ENCODE peak calls at places on chromosome 16, in eight cellular contexts. One of them, this sample, is unnamed.

GRCh38 chr16:19767497-19767896 is 49.4 kb downstream of the IQCK start:
- DNase-seq in dorsolateral prefrontal cortex: no peak
- DNase-seq in fibroblast of lung: no peak
- DNase-seq in foreskin fibroblast: no peak
- DNase-seq in lung: no peak
- DNase-seq in heart right ventricle: no peak
- DNase-seq in BJ: no peak
- DNase-seq in left ventricle myocardium inferior: no peak
- DNase-seq in this sample: no peak

GRCh38 chr16:11084484-11085024 is 140.2 kb downstream of the CLEC16A start:
- DNase-seq in dorsolateral prefrontal cortex: no peak
- DNase-seq in fibroblast of lung: peak
- DNase-seq in foreskin fibroblast: peak
- DNase-seq in lung: no peak
- DNase-seq in heart right ventricle: no peak
- DNase-seq in BJ: no peak
- DNase-seq in left ventricle myocardium inferior: no peak
- DNase-seq in this sample: no peak

GRCh38 chr16:85514295-85514600 is 98.9 kb upstream of the GSE1 start:
- DNase-seq in dorsolateral prefrontal cortex: no peak
- DNase-seq in fibroblast of lung: no peak
- DNase-seq in foreskin fibroblast: no peak
- DNase-seq in lung: no peak
- DNase-seq in heart right ventricle: peak
- DNase-seq in BJ: no peak
- DNase-seq in left ventricle myocardium inferior: peak
- DNase-seq in this sample: no peak

GRCh38 chr16:52383640-52384292 is 163.2 kb downstream of the TOX3 start:
- DNase-seq in dorsolateral prefrontal cortex: no peak
- DNase-seq in fibroblast of lung: peak
- DNase-seq in foreskin fibroblast: no peak
- DNase-seq in lung: no peak
- DNase-seq in heart right ventricle: no peak
- DNase-seq in BJ: no peak
- DNase-seq in left ventricle myocardium inferior: no peak
- DNase-seq in this sample: no peak

GRCh38 chr16:70526403-70526802 is 2.8 kb downstream of the SF3B3 start:
- DNase-seq in dorsolateral prefrontal cortex: no peak
- DNase-seq in fibroblast of lung: no peak
- DNase-seq in foreskin fibroblast: peak
- DNase-seq in lung: no peak
- DNase-seq in heart right ventricle: no peak
- DNase-seq in BJ: no peak
- DNase-seq in left ventricle myocardium inferior: no peak
- DNase-seq in this sample: no peak

GRCh38 chr16:24875466-24875865 is 29.7 kb downstream of the SLC5A11 start:
- DNase-seq in dorsolateral prefrontal cortex: no peak
- DNase-seq in fibroblast of lung: no peak
- DNase-seq in foreskin fibroblast: no peak
- DNase-seq in lung: no peak
- DNase-seq in heart right ventricle: no peak
- DNase-seq in BJ: no peak
- DNase-seq in left ventricle myocardium inferior: no peak
- DNase-seq in this sample: no peak

GRCh38 chr16:7431723-7432122 is 99.1 kb downstream of the RBFOX1 start:
- DNase-seq in dorsolateral prefrontal cortex: no peak
- DNase-seq in fibroblast of lung: no peak
- DNase-seq in foreskin fibroblast: no peak
- DNase-seq in lung: no peak
- DNase-seq in heart right ventricle: no peak
- DNase-seq in BJ: no peak
- DNase-seq in left ventricle myocardium inferior: no peak
- DNase-seq in this sample: no peak

GRCh38 chr16:77732241-77732946 is 10.1 kb downstream of the NUDT7 start:
- DNase-seq in dorsolateral prefrontal cortex: no peak
- DNase-seq in fibroblast of lung: peak
- DNase-seq in foreskin fibroblast: peak
- DNase-seq in lung: no peak
- DNase-seq in heart right ventricle: no peak
- DNase-seq in BJ: no peak
- DNase-seq in left ventricle myocardium inferior: no peak
- DNase-seq in this sample: peak

DNA sequence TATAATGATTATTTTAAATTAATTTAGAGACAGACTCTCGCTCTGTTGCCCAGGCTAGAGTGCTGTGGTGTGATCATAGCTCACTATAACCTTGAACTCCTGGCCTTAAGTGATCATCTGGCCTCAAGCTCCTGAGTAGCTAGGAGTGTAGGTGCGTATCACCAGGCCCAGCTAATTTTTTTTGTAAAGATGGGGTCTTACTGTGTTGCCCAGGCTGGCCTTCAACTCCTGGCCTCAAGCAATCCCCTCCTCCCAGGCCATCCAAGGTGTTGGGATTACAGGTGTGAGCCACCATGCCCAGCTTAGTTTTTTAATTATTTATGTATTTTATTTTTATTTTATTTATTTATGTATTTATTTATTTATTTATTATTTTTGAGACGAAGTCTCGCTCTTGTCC is 17.9 kb downstream of the CTCF start:
- DNase-seq in dorsolateral prefrontal cortex: no peak
- DNase-seq in fibroblast of lung: no peak
- DNase-seq in foreskin fibroblast: no peak
- DNase-seq in lung: no peak
- DNase-seq in heart right ventricle: no peak
- DNase-seq in BJ: no peak
- DNase-seq in left ventricle myocardium inferior: no peak
- DNase-seq in this sample: no peak
- H3K4me3 ChIP-seq in dorsolateral prefrontal cortex: no peak
- H3K4me3 ChIP-seq in fibroblast of lung: no peak
- H3K4me3 ChIP-seq in foreskin fibroblast: no peak
- H3K4me3 ChIP-seq in lung: no peak
- H3K4me3 ChIP-seq in heart right ventricle: no peak
- H3K4me3 ChIP-seq in BJ: no peak
- H3K4me3 ChIP-seq in left ventricle myocardium inferior: no peak
- H3K4me3 ChIP-seq in this sample: no peak

GRCh38 chr16:12090162-12090552 is 113.6 kb downstream of the SNX29 start:
- DNase-seq in dorsolateral prefrontal cortex: no peak
- DNase-seq in fibroblast of lung: no peak
- DNase-seq in foreskin fibroblast: no peak
- DNase-seq in lung: no peak
- DNase-seq in heart right ventricle: no peak
- DNase-seq in BJ: no peak
- DNase-seq in left ventricle myocardium inferior: no peak
- DNase-seq in this sample: no peak
- H3K4me3 ChIP-seq in dorsolateral prefrontal cortex: peak
- H3K4me3 ChIP-seq in fibroblast of lung: no peak
- H3K4me3 ChIP-seq in foreskin fibroblast: no peak
- H3K4me3 ChIP-seq in lung: no peak
- H3K4me3 ChIP-seq in heart right ventricle: peak
- H3K4me3 ChIP-seq in BJ: no peak
- H3K4me3 ChIP-seq in left ventricle myocardium inferior: peak
- H3K4me3 ChIP-seq in this sample: peak

DNA sequence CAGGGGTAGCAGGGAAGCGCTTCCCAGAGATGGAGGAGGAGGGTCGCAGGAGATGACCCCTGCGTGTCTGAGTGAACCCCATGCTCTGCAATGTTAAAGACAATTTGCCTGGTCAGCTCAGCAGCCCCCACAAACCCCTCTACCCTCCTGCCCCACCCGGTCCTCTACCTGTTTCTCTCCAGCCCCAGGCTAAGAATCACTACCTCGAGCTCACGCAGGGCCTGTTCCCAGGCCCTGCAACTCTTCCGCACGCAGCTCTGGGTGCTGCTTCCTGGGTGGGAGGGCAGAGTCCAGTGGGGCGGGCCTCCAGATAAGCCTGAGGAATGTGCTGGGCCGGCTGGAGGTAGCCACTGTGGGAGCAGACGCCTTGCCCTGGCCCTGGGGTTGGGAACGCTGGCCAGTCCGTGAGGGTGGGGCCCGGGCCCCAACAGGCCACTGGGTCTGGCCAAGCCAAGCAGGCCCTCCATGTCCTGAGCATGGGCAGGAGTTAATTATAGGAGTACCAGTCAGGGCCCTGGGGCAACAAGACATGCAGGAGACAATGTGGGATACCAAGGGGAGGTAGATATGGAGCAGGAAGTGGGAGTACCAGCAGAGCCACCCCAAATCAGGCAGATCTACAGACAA is 6.1 kb downstream of the DOK4 start:
- DNase-seq in dorsolateral prefrontal cortex: no peak
- DNase-seq in fibroblast of lung: peak
- DNase-seq in foreskin fibroblast: peak
- DNase-seq in lung: peak
- DNase-seq in heart right ventricle: no peak
- DNase-seq in BJ: no peak
- DNase-seq in left ventricle myocardium inferior: peak
- DNase-seq in this sample: no peak
- H3K4me3 ChIP-seq in dorsolateral prefrontal cortex: peak
- H3K4me3 ChIP-seq in fibroblast of lung: peak
- H3K4me3 ChIP-seq in foreskin fibroblast: peak
- H3K4me3 ChIP-seq in lung: no peak
- H3K4me3 ChIP-seq in heart right ventricle: peak
- H3K4me3 ChIP-seq in BJ: peak
- H3K4me3 ChIP-seq in left ventricle myocardium inferior: peak
- H3K4me3 ChIP-seq in this sample: no peak

GRCh38 chr16:50774960-50775359 is 33.1 kb downstream of the CYLD start:
- DNase-seq in dorsolateral prefrontal cortex: no peak
- DNase-seq in fibroblast of lung: no peak
- DNase-seq in foreskin fibroblast: no peak
- DNase-seq in lung: no peak
- DNase-seq in heart right ventricle: no peak
- DNase-seq in BJ: no peak
- DNase-seq in left ventricle myocardium inferior: no peak
- DNase-seq in this sample: no peak
- H3K4me3 ChIP-seq in dorsolateral prefrontal cortex: no peak
- H3K4me3 ChIP-seq in fibroblast of lung: no peak
- H3K4me3 ChIP-seq in foreskin fibroblast: no peak
- H3K4me3 ChIP-seq in lung: no peak
- H3K4me3 ChIP-seq in heart right ventricle: no peak
- H3K4me3 ChIP-seq in BJ: no peak
- H3K4me3 ChIP-seq in left ventricle myocardium inferior: no peak
- H3K4me3 ChIP-seq in this sample: no peak

GRCh38 chr16:83742520-83742919 is 65.3 kb upstream of the HSBP1 start:
- DNase-seq in dorsolateral prefrontal cortex: no peak
- DNase-seq in fibroblast of lung: no peak
- DNase-seq in foreskin fibroblast: no peak
- DNase-seq in lung: no peak
- DNase-seq in heart right ventricle: no peak
- DNase-seq in BJ: no peak
- DNase-seq in left ventricle myocardium inferior: no peak
- DNase-seq in this sample: no peak
- H3K4me3 ChIP-seq in dorsolateral prefrontal cortex: peak
- H3K4me3 ChIP-seq in fibroblast of lung: no peak
- H3K4me3 ChIP-seq in foreskin fibroblast: no peak
- H3K4me3 ChIP-seq in lung: no peak
- H3K4me3 ChIP-seq in heart right ventricle: no peak
- H3K4me3 ChIP-seq in BJ: no peak
- H3K4me3 ChIP-seq in left ventricle myocardium inferior: no peak
- H3K4me3 ChIP-seq in this sample: no peak

GRCh38 chr16:58338205-58338604 is 43.4 kb upstream of the PRSS54 start:
- DNase-seq in dorsolateral prefrontal cortex: no peak
- DNase-seq in fibroblast of lung: no peak
- DNase-seq in foreskin fibroblast: no peak
- DNase-seq in lung: no peak
- DNase-seq in heart right ventricle: no peak
- DNase-seq in BJ: no peak
- DNase-seq in left ventricle myocardium inferior: no peak
- DNase-seq in this sample: no peak

GRCh38 chr16:58337090-58337444 is 42.2 kb upstream of the PRSS54 start:
- DNase-seq in dorsolateral prefrontal cortex: no peak
- DNase-seq in fibroblast of lung: no peak
- DNase-seq in foreskin fibroblast: no peak
- DNase-seq in lung: no peak
- DNase-seq in heart right ventricle: no peak
- DNase-seq in BJ: no peak
- DNase-seq in left ventricle myocardium inferior: no peak
- DNase-seq in this sample: no peak

GRCh38 chr16:58339452-58339938 is 44.7 kb upstream of the PRSS54 start:
- DNase-seq in dorsolateral prefrontal cortex: no peak
- DNase-seq in fibroblast of lung: peak
- DNase-seq in foreskin fibroblast: peak
- DNase-seq in lung: no peak
- DNase-seq in heart right ventricle: peak
- DNase-seq in BJ: no peak
- DNase-seq in left ventricle myocardium inferior: no peak
- DNase-seq in this sample: no peak

GRCh38 chr16:58333937-58334336 is 39.1 kb upstream of the PRSS54 start:
- DNase-seq in dorsolateral prefrontal cortex: no peak
- DNase-seq in fibroblast of lung: no peak
- DNase-seq in foreskin fibroblast: no peak
- DNase-seq in lung: no peak
- DNase-seq in heart right ventricle: no peak
- DNase-seq in BJ: no peak
- DNase-seq in left ventricle myocardium inferior: no peak
- DNase-seq in this sample: no peak

DNA sequence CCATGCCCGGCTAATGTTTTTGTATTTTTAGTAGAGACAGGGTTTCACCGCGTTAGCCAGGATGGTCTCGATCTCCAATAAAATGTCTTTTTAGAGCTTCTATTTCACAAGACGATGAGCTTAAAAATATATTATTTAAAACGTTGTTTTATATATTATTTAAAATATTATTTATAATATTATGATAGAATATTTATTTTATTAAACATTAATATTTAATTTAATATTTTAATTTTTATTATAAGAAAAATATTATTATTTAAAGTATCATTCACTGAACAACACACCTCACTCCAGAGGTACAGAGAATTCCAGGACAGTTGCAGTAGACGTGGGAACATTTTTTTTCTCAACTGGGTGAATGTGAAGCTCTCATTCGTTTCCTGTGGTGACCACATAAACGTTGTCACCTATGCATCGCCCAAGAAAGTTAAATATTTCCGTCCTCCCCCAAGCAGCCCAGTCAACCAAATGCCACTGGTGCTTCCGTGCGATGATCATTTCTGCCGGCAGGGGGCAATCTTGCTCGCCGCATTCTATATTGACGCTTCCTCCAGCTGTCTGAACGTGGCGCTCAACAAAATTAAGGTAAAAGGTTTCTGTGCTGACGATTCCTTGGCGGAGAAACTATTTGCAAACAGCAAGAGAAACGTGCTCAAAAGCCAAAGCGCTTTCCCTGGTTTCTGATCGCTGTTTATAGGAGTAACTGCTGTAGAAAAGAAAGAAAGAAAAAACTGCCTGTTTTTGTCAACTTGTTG is 41.7 kb upstream of the PRSS54 start:
- DNase-seq in dorsolateral prefrontal cortex: peak
- DNase-seq in fibroblast of lung: peak
- DNase-seq in foreskin fibroblast: peak
- DNase-seq in lung: peak
- DNase-seq in heart right ventricle: peak
- DNase-seq in BJ: peak
- DNase-seq in left ventricle myocardium inferior: peak
- DNase-seq in this sample: peak
- H3K4me3 ChIP-seq in dorsolateral prefrontal cortex: peak
- H3K4me3 ChIP-seq in fibroblast of lung: peak
- H3K4me3 ChIP-seq in foreskin fibroblast: peak
- H3K4me3 ChIP-seq in lung: no peak
- H3K4me3 ChIP-seq in heart right ventricle: peak
- H3K4me3 ChIP-seq in BJ: no peak
- H3K4me3 ChIP-seq in left ventricle myocardium inferior: peak
- H3K4me3 ChIP-seq in this sample: peak

GRCh38 chr16:81668243-81669097 is 110.6 kb upstream of the PLCG2 start:
- DNase-seq in dorsolateral prefrontal cortex: no peak
- DNase-seq in fibroblast of lung: no peak
- DNase-seq in foreskin fibroblast: no peak
- DNase-seq in lung: no peak
- DNase-seq in heart right ventricle: no peak
- DNase-seq in BJ: no peak
- DNase-seq in left ventricle myocardium inferior: no peak
- DNase-seq in this sample: no peak
- H3K4me3 ChIP-seq in dorsolateral prefrontal cortex: no peak
- H3K4me3 ChIP-seq in fibroblast of lung: no peak
- H3K4me3 ChIP-seq in foreskin fibroblast: no peak
- H3K4me3 ChIP-seq in lung: no peak
- H3K4me3 ChIP-seq in heart right ventricle: no peak
- H3K4me3 ChIP-seq in BJ: no peak
- H3K4me3 ChIP-seq in left ventricle myocardium inferior: no peak
- H3K4me3 ChIP-seq in this sample: no peak

This sample was measured in AG04449.